ENCODE peak calls at places on chromosomes 3 and 15, in six cellular contexts. M is heart right ventricle, W is A549, Y is pancreas, H is body of pancreas, Z is heart left ventricle. U is an unnamed sample. For H3K4me1, the result is how much of the 10 kb centered on the place peaks cover.

GRCh38 chr3:147497301-147497700 is 88.1 kb downstream of the ZIC1 start:
- DNase-seq in Z (no peak), W (no peak), Y (no peak), H (no peak), M (no peak), U (no peak)

GRCh38 chr3:42507751-42508335 is 5.4 kb downstream of the VIPR1 start:
- DNase-seq in Z (no peak), M (no peak), H (no peak), W (no peak), Y (peak), U (no peak)

GRCh38 chr3:142853270-142854163 is 35.4 kb downstream of the PCOLCE2 start:
- DNase-seq in H (no peak), W (peak), Y (no peak), Z (peak), M (peak), U (no peak)

GRCh38 chr3:108780235-108780634 is 23.0 kb upstream of the RETNLB start:
- DNase-seq in H (no peak), M (no peak), Z (no peak), W (no peak), Y (no peak), U (peak)

GRCh38 chr3:136277115-136277514 is 27.0 kb downstream of the PCCB start:
- DNase-seq in H (peak), W (no peak), Z (no peak), M (no peak), Y (no peak), U (no peak)

GRCh38 chr3:46829699-46830208 is 33.5 kb downstream of the MYL3 start:
- DNase-seq in W (no peak), M (no peak), Z (no peak), H (no peak), Y (no peak), U (no peak)

GRCh38 chr3:32246079-32246675 is 7.7 kb downstream of the CMTM8 start:
- DNase-seq in M (no peak), Z (no peak), Y (no peak), W (no peak), H (no peak), U (no peak)

GRCh38 chr3:108518895-108519294 is 8.5 kb upstream of the MYH15 start:
- DNase-seq in W (no peak), H (no peak), Z (no peak), Y (no peak), M (no peak), U (no peak)

GRCh38 chr3:126365351-126366274 is 8.4 kb upstream of the KLF15 start:
- DNase-seq in H (no peak), Z (no peak), M (no peak), Y (peak), W (no peak), U (peak)

GRCh38 chr3:183155499-183155898 is 7.0 kb downstream of the LAMP3 start:
- DNase-seq in W (no peak), Y (no peak), M (no peak), H (no peak), Z (no peak), U (no peak)
- H3K4me1 ChIP-seq in W (under half), Y (under half), M (under half), H (under half), Z (under half), U (under half)

DNA sequence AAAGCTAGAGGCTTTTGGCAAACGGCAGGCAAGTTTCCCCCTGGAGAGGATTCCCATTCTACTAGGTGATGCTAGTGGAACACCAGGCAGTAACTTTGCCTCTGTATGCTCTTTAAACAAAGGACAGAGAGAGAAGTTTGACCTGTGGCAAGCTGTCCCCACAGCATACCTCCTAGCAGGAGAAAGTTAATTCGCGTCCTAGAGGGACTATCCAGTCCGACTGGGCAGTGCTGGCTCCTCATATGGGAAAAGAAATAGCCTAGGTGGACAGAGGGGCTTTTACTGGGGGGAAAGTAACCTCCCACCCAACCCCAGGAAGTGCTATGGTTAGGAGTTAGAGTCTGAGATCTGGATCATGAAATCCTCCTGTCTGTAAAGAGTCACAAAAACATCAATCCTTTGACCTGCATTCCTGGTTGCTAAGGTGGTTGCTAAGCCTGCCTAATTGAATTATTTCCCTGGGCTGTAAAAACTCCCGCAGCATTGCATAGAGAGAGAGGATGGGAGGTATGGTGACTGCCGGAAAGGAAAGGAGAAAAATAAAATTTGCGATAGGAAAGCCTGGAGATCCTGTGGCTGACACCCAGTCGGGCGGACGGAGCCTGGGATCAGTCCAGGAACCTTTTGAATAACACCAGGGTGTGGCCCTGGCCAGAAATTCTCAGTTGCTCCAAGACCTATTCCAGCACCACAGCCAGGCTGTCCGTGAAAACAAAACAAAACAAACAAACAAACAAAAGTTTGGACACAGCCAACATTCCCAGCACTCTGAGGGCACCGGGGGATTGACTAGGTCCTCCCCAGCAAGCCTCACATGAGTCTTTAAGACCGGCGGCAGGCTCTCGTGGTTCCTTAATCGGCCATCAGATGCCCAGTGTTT is 67.7 kb upstream of the ATP11B start:
- DNase-seq in Y (no peak), H (no peak), M (no peak), W (no peak), Z (no peak), U (no peak)
- H3K4me3 ChIP-seq in Y (no peak), H (no peak), M (no peak), W (no peak), Z (no peak), U (no peak)

GRCh38 chr3:152260026-152260425 is 8.7 kb upstream of the MBNL1 start:
- DNase-seq in H (no peak), W (no peak), Z (no peak), M (no peak), Y (no peak), U (no peak)

GRCh38 chr3:152256829-152257228 is 11.9 kb upstream of the MBNL1 start:
- DNase-seq in Y (no peak), W (no peak), M (no peak), Z (no peak), H (no peak), U (no peak)

GRCh38 chr3:152259480-152259879 is 9.2 kb upstream of the MBNL1 start:
- DNase-seq in Z (no peak), M (no peak), H (no peak), W (no peak), Y (no peak), U (no peak)

GRCh38 chr3:152257246-152258074 is 11.3 kb upstream of the MBNL1 start:
- DNase-seq in W (no peak), Z (no peak), Y (no peak), M (no peak), H (no peak), U (no peak)

GRCh38 chr3:152258448-152259302 is 10.1 kb upstream of the MBNL1 start:
- DNase-seq in H (peak), M (peak), Z (peak), W (peak), Y (no peak), U (peak)
- H3K4me1 ChIP-seq in H (under half), M (under half), Z (under half), W (under half), Y (under half), U (under half)

GRCh38 chr3:192514081-192514753 is 213.1 kb downstream of the FGF12 start:
- DNase-seq in Y (peak), H (peak), M (no peak), Z (no peak), W (peak), U (peak)

GRCh38 chr3:192516850-192517249 is 210.5 kb downstream of the FGF12 start:
- DNase-seq in W (no peak), Z (no peak), H (no peak), Y (no peak), M (peak), U (no peak)

GRCh38 chr3:192515661-192516040 is 211.7 kb downstream of the FGF12 start:
- DNase-seq in Z (no peak), Y (no peak), M (no peak), W (no peak), H (no peak), U (no peak)

DNA sequence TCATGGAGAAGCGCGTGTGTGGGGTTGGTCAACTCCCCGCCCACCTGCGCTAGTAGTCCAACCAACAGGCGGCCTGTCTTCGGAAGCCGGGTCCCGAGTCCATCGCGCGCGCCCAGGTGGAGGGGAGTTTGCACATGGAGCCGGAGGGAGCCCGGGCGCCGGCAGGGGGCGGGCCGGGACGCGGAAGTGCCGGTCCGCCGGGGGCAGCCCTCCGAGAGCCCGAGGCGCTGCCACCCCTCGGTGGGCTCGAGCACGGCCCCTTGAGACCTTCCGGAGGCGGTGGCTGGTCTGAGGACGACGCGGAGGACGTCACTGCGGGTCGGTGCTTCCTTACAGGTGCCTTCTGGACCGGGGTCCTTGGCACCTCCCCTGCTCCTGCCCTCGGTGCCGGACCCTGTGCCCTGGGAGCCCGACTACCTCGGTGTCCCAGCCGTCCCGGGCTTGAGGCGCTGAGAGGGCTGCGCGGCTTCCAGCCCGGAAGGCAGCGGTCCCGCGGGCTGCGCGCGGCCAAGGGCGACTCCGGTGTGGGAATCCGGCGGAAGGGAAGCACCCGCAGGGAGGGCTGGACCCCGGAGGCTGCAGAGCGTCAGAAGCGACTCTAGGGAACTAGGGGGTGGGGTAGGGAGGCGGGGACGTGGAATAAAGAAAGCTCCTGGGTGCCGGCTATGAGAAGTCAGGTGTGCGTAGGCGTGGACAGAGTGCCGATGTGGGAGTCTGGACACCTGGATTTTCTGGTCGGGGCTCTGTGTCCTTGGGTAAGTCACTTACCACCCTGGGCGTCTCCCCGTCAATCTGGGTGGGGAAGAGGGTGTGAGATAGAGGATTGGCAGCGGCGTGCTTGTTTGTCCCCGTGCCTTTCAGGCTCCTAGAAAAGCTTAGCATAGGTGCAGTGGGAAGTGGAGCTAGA is 212.3 kb downstream of the FGF12 start:
- DNase-seq in H (peak), M (peak), Z (peak), Y (peak), W (peak), U (no peak)
- H3K4me3 ChIP-seq in H (peak), M (peak), Z (peak), Y (peak), W (peak), U (peak)

DNA sequence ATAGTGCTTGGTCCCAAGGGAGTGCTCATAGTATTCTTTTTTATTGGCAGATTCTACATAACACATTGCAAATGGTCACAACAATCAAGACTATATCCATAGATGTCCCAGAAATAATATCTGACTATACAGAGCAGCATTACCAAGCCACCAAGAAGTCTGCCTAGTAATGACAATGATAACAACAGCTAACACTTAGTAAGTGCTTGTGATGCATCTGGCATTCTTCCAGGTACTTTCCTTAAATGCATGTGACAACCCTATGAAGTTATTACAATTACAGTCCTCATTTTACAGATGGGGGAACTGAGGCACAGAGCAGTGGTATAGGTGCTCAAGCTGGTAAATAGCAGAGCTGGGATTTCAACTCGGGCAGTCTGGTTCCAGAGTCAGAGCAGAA is 49.6 kb upstream of the ICE2 start:
- DNase-seq in Y (no peak), H (no peak), W (no peak), M (no peak), Z (no peak), U (no peak)
- H3K4me1 ChIP-seq in Y (under half), H (under half), W (under half), M (under half), Z (under half), U (under half)

GRCh38 chr3:100988080-100988479 is 5.1 kb downstream of the ABI3BP start:
- DNase-seq in H (no peak), W (no peak), Y (no peak), M (no peak), Z (no peak), U (no peak)

GRCh38 chr3:100994187-100994586 is 966 bp upstream of the ABI3BP start:
- DNase-seq in H (no peak), W (no peak), Y (no peak), M (no peak), Z (no peak), U (no peak)

GRCh38 chr3:100992086-100993033 is 861 bp downstream of the ABI3BP start:
- DNase-seq in Y (no peak), H (peak), M (no peak), Z (no peak), W (no peak), U (no peak)

GRCh38 chr3:100994809-100995208 is 1.6 kb upstream of the ABI3BP start:
- DNase-seq in Y (no peak), M (no peak), W (no peak), H (no peak), Z (no peak), U (no peak)

DNA sequence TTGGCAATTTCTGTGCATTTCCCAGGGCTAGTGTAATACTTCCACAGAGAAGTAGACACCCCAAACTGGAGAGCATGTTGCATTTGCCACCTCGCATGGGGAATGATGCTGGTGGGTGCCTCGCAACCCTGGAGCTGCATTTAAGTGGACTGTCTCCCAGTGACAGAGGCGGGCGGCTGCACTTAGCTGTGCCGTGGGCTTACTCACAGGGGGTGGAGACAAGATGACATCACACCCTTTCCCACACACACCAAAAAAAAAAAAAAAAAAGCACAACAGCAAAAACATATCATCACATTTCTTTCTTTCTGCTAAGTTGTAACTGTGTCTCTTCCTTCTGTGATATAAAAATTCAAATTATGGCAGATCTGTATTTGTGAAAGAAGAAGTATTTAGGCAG is at the start of gene ABI3BP:
- DNase-seq in H (peak), W (peak), Z (peak), Y (peak), M (peak), U (peak)
- H3K4me3 ChIP-seq in H (no peak), W (peak), Z (peak), Y (peak), M (peak), U (peak)